ENCODE peak calls at places on chromosomes 12 and 14, in four cellular contexts. Q is tibial artery, W is brain microvascular endothelial cell, C is lower leg skin. Y is an unnamed sample.

GRCh38 chr12:60194682-60195081 is 598.9 kb downstream of the SLC16A7 start:
- DNase-seq in Q (no peak), W (no peak), C (no peak), Y (peak; percentile 14)

GRCh38 chr14:95196268-95196667 is 38.9 kb upstream of the DICER1 start:
- DNase-seq in Q (no peak), W (no peak), C (no peak), Y (no peak)

GRCh38 chr14:99971929-99972747 is 93.1 kb upstream of the EVL start:
- DNase-seq in Q (no peak), W (no peak), C (no peak), Y (peak; percentile 6)

GRCh38 chr14:28966416-28967233 is 200.0 kb downstream of the FOXG1 start:
- DNase-seq in Q (no peak), W (no peak), C (no peak), Y (no peak)

GRCh38 chr12:14950421-14950820 is 11.0 kb downstream of the ARHGDIB start:
- DNase-seq in Q (no peak), W (no peak), C (no peak), Y (no peak)

GRCh38 chr12:32455607-32456063 is 56.3 kb downstream of the FGD4 start:
- DNase-seq in Q (no peak), W (peak; percentile 52), C (peak; percentile 27), Y (peak; percentile 88)

GRCh38 chr14:104081951-104082464 is 3.5 kb upstream of the ASPG start:
- DNase-seq in Q (no peak), W (no peak), C (no peak), Y (no peak)

GRCh38 chr14:56150645-56151345 is 32.6 kb downstream of the PELI2 start:
- DNase-seq in Q (no peak), W (no peak), C (no peak), Y (no peak)

GRCh38 chr12:24081581-24081980 is 132.1 kb upstream of the SOX5 start:
- DNase-seq in Q (no peak), W (no peak), C (no peak), Y (no peak)

GRCh38 chr12:65419284-65420072 is 141.0 kb downstream of the MSRB3 start:
- DNase-seq in Q (no peak), W (no peak), C (no peak), Y (no peak)

GRCh38 chr12:51009038-51009437 is 17.1 kb downstream of the SLC11A2 start:
- DNase-seq in Q (peak; percentile 87), W (no peak), C (peak; percentile 76), Y (peak; percentile 23)

GRCh38 chr12:8562310-8562709 is 21.6 kb upstream of the CLEC4E start:
- DNase-seq in Q (no peak), W (no peak), C (no peak), Y (no peak)

GRCh38 chr12:122937622-122938091 is 28.6 kb downstream of the ABCB9 start:
- DNase-seq in Q (no peak), W (no peak), C (no peak), Y (no peak)

GRCh38 chr12:96487214-96487613 is 2.2 kb upstream of the CFAP54 start:
- DNase-seq in Q (no peak), W (peak; percentile 48), C (no peak), Y (peak; percentile 77)

GRCh38 chr14:55383039-55383438 is 28.6 kb downstream of the ATG14 start:
- DNase-seq in Q (peak; percentile 71), W (peak; percentile 38), C (no peak), Y (peak; percentile 31)

GRCh38 chr14:29311983-29312382 is 545.4 kb downstream of the FOXG1 start:
- DNase-seq in Q (no peak), W (no peak), C (no peak), Y (peak; percentile 24)

GRCh38 chr14:74503973-74504335 is 10.4 kb downstream of the ISCA2 start:
- DNase-seq in Q (no peak), W (no peak), C (no peak), Y (no peak)

GRCh38 chr12:1738480-1738879 is 47.6 kb downstream of the ADIPOR2 start:
- DNase-seq in Q (no peak), W (no peak), C (no peak), Y (no peak)

GRCh38 chr12:53990311-53991076 is 5.5 kb downstream of the HOXC10 start:
- DNase-seq in Q (no peak), W (no peak), C (no peak), Y (no peak)

GRCh38 chr12:53992377-53992776 is 7.4 kb downstream of the HOXC10 start:
- DNase-seq in Q (no peak), W (no peak), C (no peak), Y (no peak)

GRCh38 chr12:53989227-53990113 is 4.5 kb downstream of the HOXC10 start:
- DNase-seq in Q (no peak), W (no peak), C (no peak), Y (peak; percentile 38)

GRCh38 chr12:53988519-53989226 is 3.7 kb downstream of the HOXC10 start:
- DNase-seq in Q (no peak), W (no peak), C (no peak), Y (no peak)

GRCh38 chr12:53991077-53991460 is 6.1 kb downstream of the HOXC10 start:
- DNase-seq in Q (peak; percentile 89), W (no peak), C (peak; percentile 79), Y (no peak)
- H3K4me3 ChIP-seq in Q (peak overlapping the region; percentile 41), W (no peak overlapping the region), C (no peak overlapping the region), Y (no peak overlapping the region)

DNA sequence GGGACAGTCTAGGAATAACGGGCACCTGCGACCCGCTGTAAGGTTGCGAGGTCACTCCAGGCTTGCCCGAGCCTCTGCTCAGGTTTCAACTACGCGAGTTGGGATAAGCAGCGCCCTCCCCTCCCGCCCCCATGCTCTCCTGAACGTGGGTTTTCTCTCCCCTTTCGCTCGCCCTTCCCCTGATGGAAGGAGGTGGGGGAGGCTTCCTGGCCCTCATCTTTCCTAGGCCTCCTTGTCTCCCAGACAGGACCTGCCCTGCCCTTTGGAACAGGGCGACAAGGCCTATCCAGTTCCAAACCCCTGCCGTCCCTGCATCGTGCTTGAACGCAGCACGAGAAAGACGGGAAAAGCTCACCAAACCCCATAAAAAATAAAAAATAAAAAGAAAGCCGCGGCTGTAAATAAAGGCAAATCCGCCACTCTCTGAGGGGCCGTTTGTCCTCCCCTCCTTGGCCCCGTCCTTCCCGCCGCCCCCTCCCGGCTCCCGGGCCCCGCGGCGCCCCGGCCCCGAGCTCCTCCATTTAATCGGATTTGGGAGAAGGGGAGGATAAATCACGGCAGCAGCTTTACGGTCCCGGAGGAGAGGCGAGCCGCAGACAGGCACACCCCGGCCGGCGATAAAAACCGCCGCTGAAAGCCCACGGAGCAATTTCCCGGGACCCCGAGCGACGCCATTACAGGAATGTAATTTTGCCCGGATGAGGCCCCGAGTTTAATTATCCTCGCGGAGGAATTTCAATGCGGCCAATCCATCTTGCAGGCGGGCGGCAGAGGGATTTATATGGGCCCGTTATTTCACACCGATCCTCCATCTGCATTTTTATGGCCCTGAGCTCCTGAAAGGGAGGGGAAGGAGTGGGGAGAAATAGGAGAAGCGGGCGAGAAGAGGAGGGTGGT is 1.1 kb upstream of the ATP5MC2 start:
- DNase-seq in Q (peak; percentile 81), W (peak; percentile 4), C (peak; percentile 40), Y (peak; percentile 55)
- H3K4me3 ChIP-seq in Q (peak overlapping the region; percentile 71), W (peak overlapping the region; percentile 47), C (no peak overlapping the region), Y (peak overlapping the region; percentile 17)

DNA sequence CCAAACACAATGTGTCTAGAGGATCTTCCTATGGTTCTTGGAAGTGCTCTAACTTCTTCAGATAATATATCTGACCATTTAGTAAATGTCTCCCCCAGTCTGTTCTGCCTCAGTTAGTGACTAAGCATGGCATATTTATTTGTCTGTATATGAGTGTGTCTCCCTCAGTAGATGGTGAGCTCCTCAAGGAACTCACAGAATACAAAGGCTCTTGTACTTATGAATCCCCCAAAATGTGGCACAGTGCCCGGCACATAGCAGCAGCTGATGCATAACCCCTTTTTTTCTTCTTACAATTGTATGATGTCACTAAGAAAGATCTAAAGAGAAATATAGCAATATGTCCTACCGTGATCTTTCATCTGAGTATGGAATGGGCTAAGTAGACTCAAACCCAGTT is 264.7 kb upstream of the PRICKLE1 start:
- DNase-seq in Q (no peak), W (no peak), C (no peak), Y (peak; percentile 54)
- H3K4me3 ChIP-seq in Q (no peak overlapping the region), W (no peak overlapping the region), C (no peak overlapping the region), Y (no peak overlapping the region)

DNA sequence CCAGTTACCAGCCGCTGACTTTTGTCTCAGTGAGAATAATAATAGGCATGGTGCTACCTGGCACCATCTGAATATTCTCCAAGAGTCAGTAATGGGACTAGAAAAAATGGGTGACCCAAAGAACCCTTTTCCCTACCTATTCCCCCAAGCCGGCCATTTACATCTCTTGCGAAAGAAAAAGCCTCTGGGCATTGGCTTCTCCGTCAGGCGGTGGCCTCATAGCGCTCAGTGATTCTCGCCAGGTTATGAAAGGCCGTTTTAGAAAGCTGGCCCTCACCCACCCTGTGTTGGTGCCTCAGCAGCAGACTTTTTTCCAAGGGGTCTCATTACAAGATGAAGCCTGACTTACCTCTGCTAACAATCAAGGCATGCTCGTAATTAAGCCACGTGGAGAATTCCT is 552 bp upstream of the SLC6A15 start:
- DNase-seq in Q (no peak), W (no peak), C (no peak), Y (peak; percentile 19)
- H3K4me3 ChIP-seq in Q (peak overlapping the region; percentile 38), W (peak overlapping the region; percentile 88), C (no peak overlapping the region), Y (peak overlapping the region; percentile 71)

GRCh38 chr12:57852620-57853509 is 6.3 kb upstream of the CTDSP2 start:
- DNase-seq in Q (peak; percentile 89), W (no peak), C (no peak), Y (no peak)

GRCh38 chr12:57853864-57854556 is 7.5 kb upstream of the CTDSP2 start:
- DNase-seq in Q (no peak), W (no peak), C (no peak), Y (no peak)

GRCh38 chr12:57850924-57851323 is 4.4 kb upstream of the CTDSP2 start:
- DNase-seq in Q (no peak), W (no peak), C (no peak), Y (no peak)

GRCh38 chr12:57851552-57852186 is 5.1 kb upstream of the CTDSP2 start:
- DNase-seq in Q (no peak), W (no peak), C (no peak), Y (no peak)

DNA sequence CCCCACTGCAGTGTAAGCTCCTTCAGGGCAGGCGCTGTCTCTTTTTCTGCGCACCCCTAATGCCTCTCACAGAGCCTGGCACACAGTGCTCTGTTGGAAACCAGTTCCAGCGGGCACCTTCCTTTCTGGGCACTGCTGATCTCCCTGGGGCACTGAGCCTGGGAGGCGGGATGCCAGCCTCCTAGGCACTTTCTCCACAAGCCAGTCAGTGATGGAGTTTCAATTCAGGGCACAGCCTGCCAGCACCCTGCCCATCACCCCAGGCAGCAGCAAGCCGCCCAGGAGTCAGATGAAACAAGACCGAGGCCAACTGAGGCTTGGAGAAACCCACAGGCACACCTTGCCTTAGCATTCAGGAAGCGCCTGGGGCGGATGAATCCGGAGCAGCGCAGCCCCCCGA is 5.7 kb upstream of the CTDSP2 start:
- DNase-seq in Q (peak; percentile 93), W (no peak), C (no peak), Y (no peak)
- H3K4me3 ChIP-seq in Q (peak overlapping the region; percentile 51), W (peak overlapping the region; percentile 48), C (no peak overlapping the region), Y (peak overlapping the region; percentile 25)

GRCh38 chr14:33282811-33283210 is 344.1 kb downstream of the NPAS3 start:
- DNase-seq in Q (no peak), W (peak; percentile 5), C (no peak), Y (no peak)
- H3K4me3 ChIP-seq in Q (no peak overlapping the region), W (no peak overlapping the region), C (no peak overlapping the region), Y (no peak overlapping the region)